ENCODE peak calls at places on chromosomes 1 and 21, in four cellular contexts. One of them, this sample, is unnamed.

GRCh38 chr21:40340357-40340756 is 473.1 kb downstream of the PCP4 start:
- DNase-seq in pulmonary artery endothelial cell: no peak
- DNase-seq in activated CD4-positive, alpha-beta T cell treated with anti-CD3 and anti-CD28 coated beads, Interleukin-2, amount 10 ng/mL, durations not matched to agents 7 days and 5 days: no peak
- DNase-seq in NCI-H1105 treated with DMSO at 0.1 percent for 48 hours: no peak
- DNase-seq in this sample: no peak

GRCh38 chr1:56094168-56094567 is 485.2 kb downstream of the PLPP3 start:
- DNase-seq in NCI-H1105 treated with DMSO at 0.1 percent for 48 hours: peak
- DNase-seq in pulmonary artery endothelial cell: no peak
- DNase-seq in activated CD4-positive, alpha-beta T cell treated with anti-CD3 and anti-CD28 coated beads, Interleukin-2, amount 10 ng/mL, durations not matched to agents 7 days and 5 days: no peak
- DNase-seq in this sample: no peak

GRCh38 chr1:196861429-196861828 is 26.4 kb upstream of the CFHR4 start:
- DNase-seq in activated CD4-positive, alpha-beta T cell treated with anti-CD3 and anti-CD28 coated beads, Interleukin-2, amount 10 ng/mL, durations not matched to agents 7 days and 5 days: no peak
- DNase-seq in NCI-H1105 treated with DMSO at 0.1 percent for 48 hours: no peak
- DNase-seq in pulmonary artery endothelial cell: no peak
- DNase-seq in this sample: no peak

GRCh38 chr1:207826557-207827487 is 75.0 kb downstream of the CD46 start:
- DNase-seq in activated CD4-positive, alpha-beta T cell treated with anti-CD3 and anti-CD28 coated beads, Interleukin-2, amount 10 ng/mL, durations not matched to agents 7 days and 5 days: no peak
- DNase-seq in NCI-H1105 treated with DMSO at 0.1 percent for 48 hours: no peak
- DNase-seq in pulmonary artery endothelial cell: no peak
- DNase-seq in this sample: no peak

GRCh38 chr1:58816747-58817221 is 32.9 kb upstream of the JUN start:
- DNase-seq in activated CD4-positive, alpha-beta T cell treated with anti-CD3 and anti-CD28 coated beads, Interleukin-2, amount 10 ng/mL, durations not matched to agents 7 days and 5 days: no peak
- DNase-seq in NCI-H1105 treated with DMSO at 0.1 percent for 48 hours: peak
- DNase-seq in pulmonary artery endothelial cell: no peak
- DNase-seq in this sample: no peak

GRCh38 chr1:205518616-205519540 is 14.4 kb downstream of the CDK18 start:
- DNase-seq in pulmonary artery endothelial cell: no peak
- DNase-seq in NCI-H1105 treated with DMSO at 0.1 percent for 48 hours: no peak
- DNase-seq in activated CD4-positive, alpha-beta T cell treated with anti-CD3 and anti-CD28 coated beads, Interleukin-2, amount 10 ng/mL, durations not matched to agents 7 days and 5 days: no peak
- DNase-seq in this sample: no peak

GRCh38 chr1:2821970-2822620 is 20.6 kb upstream of the TTC34 start:
- DNase-seq in NCI-H1105 treated with DMSO at 0.1 percent for 48 hours: peak
- DNase-seq in activated CD4-positive, alpha-beta T cell treated with anti-CD3 and anti-CD28 coated beads, Interleukin-2, amount 10 ng/mL, durations not matched to agents 7 days and 5 days: peak
- DNase-seq in pulmonary artery endothelial cell: no peak
- DNase-seq in this sample: peak

GRCh38 chr1:35825255-35825654 is 17.4 kb downstream of the AGO4 start:
- DNase-seq in activated CD4-positive, alpha-beta T cell treated with anti-CD3 and anti-CD28 coated beads, Interleukin-2, amount 10 ng/mL, durations not matched to agents 7 days and 5 days: no peak
- DNase-seq in NCI-H1105 treated with DMSO at 0.1 percent for 48 hours: no peak
- DNase-seq in pulmonary artery endothelial cell: no peak
- DNase-seq in this sample: no peak

GRCh38 chr1:30670195-30671060 is 53.0 kb downstream of the MATN1 start:
- DNase-seq in activated CD4-positive, alpha-beta T cell treated with anti-CD3 and anti-CD28 coated beads, Interleukin-2, amount 10 ng/mL, durations not matched to agents 7 days and 5 days: no peak
- DNase-seq in pulmonary artery endothelial cell: no peak
- DNase-seq in NCI-H1105 treated with DMSO at 0.1 percent for 48 hours: no peak
- DNase-seq in this sample: no peak

GRCh38 chr1:203858055-203858454 is 3.3 kb upstream of the SNRPE start:
- DNase-seq in pulmonary artery endothelial cell: peak
- DNase-seq in activated CD4-positive, alpha-beta T cell treated with anti-CD3 and anti-CD28 coated beads, Interleukin-2, amount 10 ng/mL, durations not matched to agents 7 days and 5 days: no peak
- DNase-seq in NCI-H1105 treated with DMSO at 0.1 percent for 48 hours: no peak
- DNase-seq in this sample: no peak

GRCh38 chr1:91684599-91685196 is 184.0 kb downstream of the CDC7 start:
- DNase-seq in activated CD4-positive, alpha-beta T cell treated with anti-CD3 and anti-CD28 coated beads, Interleukin-2, amount 10 ng/mL, durations not matched to agents 7 days and 5 days: peak
- DNase-seq in NCI-H1105 treated with DMSO at 0.1 percent for 48 hours: no peak
- DNase-seq in pulmonary artery endothelial cell: no peak
- DNase-seq in this sample: no peak

GRCh38 chr1:181184621-181185020 is 96.1 kb downstream of the IER5 start:
- DNase-seq in NCI-H1105 treated with DMSO at 0.1 percent for 48 hours: no peak
- DNase-seq in activated CD4-positive, alpha-beta T cell treated with anti-CD3 and anti-CD28 coated beads, Interleukin-2, amount 10 ng/mL, durations not matched to agents 7 days and 5 days: no peak
- DNase-seq in pulmonary artery endothelial cell: no peak
- DNase-seq in this sample: no peak

GRCh38 chr1:96488777-96489176 is 232.8 kb upstream of the PTBP2 start:
- DNase-seq in pulmonary artery endothelial cell: no peak
- DNase-seq in NCI-H1105 treated with DMSO at 0.1 percent for 48 hours: no peak
- DNase-seq in activated CD4-positive, alpha-beta T cell treated with anti-CD3 and anti-CD28 coated beads, Interleukin-2, amount 10 ng/mL, durations not matched to agents 7 days and 5 days: no peak
- DNase-seq in this sample: no peak

GRCh38 chr1:231806623-231807470 is 180.3 kb downstream of the DISC1 start:
- DNase-seq in pulmonary artery endothelial cell: no peak
- DNase-seq in activated CD4-positive, alpha-beta T cell treated with anti-CD3 and anti-CD28 coated beads, Interleukin-2, amount 10 ng/mL, durations not matched to agents 7 days and 5 days: peak
- DNase-seq in NCI-H1105 treated with DMSO at 0.1 percent for 48 hours: peak
- DNase-seq in this sample: no peak

This sample was measured in CD4-positive, CD25-positive, alpha-beta regulatory T cell.